ENCODE peak calls at places on chromosomes 2 and 18, in four cellular contexts. A, K, I and G are unnamed samples.

GRCh38 chr2:234204480-234204879 is 154.0 kb downstream of the SPP2 start:
- DNase-seq in A (no peak), K (no peak), I (no peak), G (no peak)

GRCh38 chr2:64978514-64979268 is 10.5 kb upstream of the SLC1A4 start:
- DNase-seq in A (no peak), K (peak), I (no peak), G (no peak)

GRCh38 chr18:22432672-22433137 is 15.0 kb upstream of the CTAGE1 start:
- DNase-seq in A (no peak), K (peak), I (no peak), G (no peak)

GRCh38 chr2:12847694-12848093 is 131.0 kb downstream of the TRIB2 start:
- DNase-seq in A (no peak), K (no peak), I (no peak), G (no peak)

GRCh38 chr18:48133675-48134251 is 203.3 kb upstream of the SMAD2 start:
- DNase-seq in A (no peak), K (no peak), I (no peak), G (no peak)

GRCh38 chr2:63465633-63466032 is 122.6 kb downstream of the WDPCP start:
- DNase-seq in A (no peak), K (no peak), I (no peak), G (no peak)

GRCh38 chr2:232232915-232233314 is 145.6 kb upstream of the ALPP start:
- DNase-seq in A (no peak), K (no peak), I (no peak), G (no peak)

GRCh38 chr18:50297621-50298442 is 10.3 kb upstream of the CXXC1 start:
- DNase-seq in A (no peak), K (no peak), I (peak), G (peak)

DNA sequence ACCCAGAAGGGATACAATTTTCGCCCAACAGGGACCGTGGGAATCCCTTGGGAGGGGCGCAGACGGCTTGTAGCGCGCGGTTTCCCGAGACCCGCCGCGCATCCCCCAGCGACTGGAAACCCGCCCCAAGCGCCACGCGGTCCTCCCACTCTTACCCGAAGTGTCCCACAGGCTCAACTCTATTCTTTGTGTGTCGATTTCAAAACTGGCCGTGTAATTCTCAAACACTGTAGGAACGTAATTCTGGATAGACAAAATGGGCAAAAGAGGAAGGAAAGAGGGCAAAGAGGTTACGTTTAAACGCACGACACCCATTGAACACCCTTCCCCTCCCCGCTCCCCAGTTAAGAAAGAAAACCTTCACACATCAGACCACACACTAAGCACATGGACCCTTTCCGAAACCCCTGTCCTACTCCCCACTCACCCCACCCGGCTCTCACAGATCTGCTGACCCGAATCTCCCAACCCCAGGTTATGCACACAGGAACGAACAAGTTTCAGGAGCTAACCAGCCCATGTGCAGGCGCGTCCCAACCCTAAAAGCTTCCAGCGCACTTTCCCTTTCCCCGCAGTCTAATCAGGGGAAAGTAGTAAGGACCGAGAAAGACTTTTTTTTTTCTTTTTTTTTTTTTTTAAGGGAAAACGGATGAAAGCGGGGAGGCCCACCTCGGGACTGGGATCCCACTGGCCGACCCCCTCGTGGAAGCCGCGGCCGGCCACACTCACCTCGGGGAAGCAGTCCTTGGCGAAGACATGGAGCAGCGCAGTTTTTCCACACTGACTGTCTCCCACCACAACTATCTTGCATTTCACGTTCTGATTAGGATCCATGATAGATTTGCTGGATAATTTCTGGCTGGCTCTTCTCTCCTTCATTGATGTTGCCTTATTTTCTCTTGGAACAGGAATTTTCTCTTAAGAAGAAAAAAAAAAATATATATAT is 655 bp downstream of the RND3 start:
- DNase-seq in A (no peak), K (no peak), I (no peak), G (peak)
- TF ChIP-seq CREM in A (no peak), K (no peak), I (no peak), G (no peak)

GRCh38 chr2:149363953-149364352 is 33.6 kb downstream of the LYPD6 start:
- DNase-seq in A (no peak), K (no peak), I (no peak), G (no peak)

GRCh38 chr2:149371476-149371875 is 41.1 kb downstream of the LYPD6 start:
- DNase-seq in A (no peak), K (no peak), I (no peak), G (no peak)

GRCh38 chr2:149364839-149365238 is 34.5 kb downstream of the LYPD6 start:
- DNase-seq in A (no peak), K (no peak), I (no peak), G (no peak)

GRCh38 chr2:149370061-149370775 is 39.8 kb downstream of the LYPD6 start:
- DNase-seq in A (no peak), K (no peak), I (no peak), G (no peak)

DNA sequence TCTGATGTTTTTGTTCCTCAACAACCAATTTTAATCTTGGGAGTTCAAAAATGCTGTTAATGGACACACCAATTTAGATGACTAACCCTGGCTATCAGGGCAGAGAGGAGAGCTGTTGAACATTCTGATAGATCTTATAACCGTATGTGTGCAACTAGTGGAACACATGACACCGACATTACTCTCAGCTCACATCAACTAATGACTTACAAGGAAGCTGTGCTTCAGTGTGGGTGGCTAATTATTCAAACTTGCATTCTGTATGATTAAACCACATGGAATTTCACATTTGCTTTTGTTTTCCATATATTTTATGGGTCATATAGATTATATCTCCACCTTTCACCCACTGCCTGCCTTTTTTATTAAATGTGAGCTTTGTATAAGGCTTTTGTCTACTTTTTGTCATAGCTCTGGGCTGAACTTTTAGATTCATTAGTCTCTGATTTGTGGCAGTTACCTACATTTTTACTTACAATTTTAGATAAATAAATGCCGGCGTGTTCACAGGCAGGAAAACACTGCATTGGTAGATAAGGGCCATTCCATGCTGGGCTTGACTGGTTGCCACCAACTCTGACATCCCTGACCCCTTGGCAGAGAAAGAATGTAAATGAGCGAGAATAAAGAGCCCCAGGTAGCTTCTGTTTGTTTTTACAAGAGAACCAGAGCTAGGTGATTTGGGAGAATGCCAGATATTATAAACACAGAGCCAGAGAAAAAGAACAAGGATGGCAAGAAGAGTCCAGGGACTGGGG is 35.6 kb downstream of the LYPD6 start:
- DNase-seq in A (peak), K (no peak), I (no peak), G (no peak)
- TF ChIP-seq CREM in A (no peak), K (no peak), I (no peak), G (no peak)

DNA sequence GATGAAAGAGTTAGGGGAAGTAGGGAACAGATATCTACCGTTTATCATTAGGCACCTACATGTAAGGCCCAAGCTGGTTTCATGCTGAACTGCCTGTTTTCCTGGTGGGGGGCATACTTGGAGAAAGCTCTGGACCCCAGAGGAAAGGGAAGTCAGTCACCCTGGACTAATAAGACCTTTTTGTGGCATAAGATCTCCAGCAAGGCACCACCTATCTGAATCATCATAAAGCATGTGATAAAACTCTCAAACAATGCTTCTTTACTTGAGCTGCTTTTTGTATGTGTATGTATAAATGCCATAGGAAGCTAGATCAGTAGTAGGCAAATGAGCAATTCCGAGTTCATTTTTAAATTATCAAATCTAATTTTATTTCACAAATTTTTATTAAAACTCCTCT is 104.8 kb downstream of the TANC1 start:
- DNase-seq in A (no peak), K (no peak), I (no peak), G (no peak)
- TF ChIP-seq CREM in A (no peak), K (no peak), I (no peak), G (no peak)

GRCh38 chr2:150214626-150215025 is 272.8 kb downstream of the RND3 start:
- DNase-seq in A (peak), K (no peak), I (no peak), G (no peak)
- TF ChIP-seq CREM in A (peak), K (no peak), I (no peak), G (no peak)

DNA sequence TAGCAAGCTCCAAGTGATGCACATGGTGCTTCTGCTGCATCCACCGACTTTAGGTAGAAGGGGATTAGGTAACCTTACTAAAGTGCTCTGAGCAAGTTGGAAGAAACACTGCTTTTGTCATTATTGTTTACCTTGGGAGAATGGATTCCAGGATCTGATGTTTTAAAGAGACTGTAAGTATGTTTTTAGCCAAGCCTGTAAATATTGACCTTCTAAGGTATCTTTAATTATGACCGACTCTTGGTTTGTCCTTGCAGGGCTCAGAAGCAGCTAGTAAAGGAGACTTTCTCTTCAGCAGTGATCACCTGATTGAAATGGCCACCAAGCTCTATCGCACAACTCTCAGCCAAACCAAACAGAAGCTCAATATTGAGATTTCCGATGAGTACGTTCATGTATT is 170.7 kb downstream of the MYO1B start:
- DNase-seq in A (no peak), K (no peak), I (no peak), G (no peak)
- TF ChIP-seq CREM in A (no peak), K (no peak), I (no peak), G (no peak)